ENCODE peak calls at places on chromosomes 2 and 18, in ten cellular contexts. R is HCT116, K is endothelial cell of umbilical vein, O is choroid plexus epithelial cell, J is tibial nerve, C is prostate gland, E is AG09309, H is heart left ventricle, A is left ventricle myocardium inferior, Q is uterus. Z is an unnamed sample.

GRCh38 chr2:182868423-182868822 is 2.0 kb upstream of the FRZB start:
- DNase-seq in R (no peak), K (no peak), O (no peak), J (no peak), C (no peak), E (no peak), H (no peak), A (no peak), Q (no peak), Z (no peak)

GRCh38 chr2:217367464-217367863 is 507.6 kb upstream of the TNP1 start:
- DNase-seq in R (no peak), K (no peak), O (peak; percentile 24), J (no peak), C (peak; percentile 33), E (no peak), H (no peak), A (no peak), Q (no peak), Z (no peak)

GRCh38 chr2:112157472-112157871 is 19.3 kb downstream of the FBLN7 start:
- DNase-seq in R (no peak), K (no peak), O (no peak), J (no peak), C (no peak), E (no peak), H (no peak), A (no peak), Q (no peak), Z (no peak)

GRCh38 chr2:216942016-216942415 is 82.2 kb upstream of the TNP1 start:
- DNase-seq in R (no peak), K (no peak), O (no peak), J (no peak), C (no peak), E (no peak), H (no peak), A (no peak), Q (no peak), Z (no peak)

GRCh38 chr2:190987938-190988337 is 26.0 kb downstream of the STAT1 start:
- DNase-seq in R (no peak), K (no peak), O (no peak), J (no peak), C (no peak), E (no peak), H (no peak), A (no peak), Q (no peak), Z (no peak)

GRCh38 chr2:64371727-64372126 is 82.2 kb upstream of the LGALSL start:
- DNase-seq in R (no peak), K (no peak), O (no peak), J (no peak), C (no peak), E (no peak), H (no peak), A (no peak), Q (no peak), Z (no peak)

GRCh38 chr2:216012133-216012829 is 1.1 kb downstream of the MREG start:
- DNase-seq in R (no peak), K (peak; percentile 15), O (no peak), J (no peak), C (no peak), E (no peak), H (no peak), A (no peak), Q (no peak), Z (peak; percentile 27)

GRCh38 chr2:1156526-1156925 is 205.9 kb downstream of the SNTG2 start:
- DNase-seq in R (no peak), K (no peak), O (no peak), J (no peak), C (no peak), E (no peak), H (no peak), A (no peak), Q (no peak), Z (no peak)

GRCh38 chr2:69278366-69278765 is 108.7 kb downstream of the GFPT1 start:
- DNase-seq in R (no peak), K (peak; percentile 14), O (peak; percentile 47), J (no peak), C (no peak), E (no peak), H (no peak), A (no peak), Q (no peak), Z (no peak)

GRCh38 chr2:3097804-3098203 is 279.8 kb downstream of the EIPR1 start:
- DNase-seq in R (no peak), K (no peak), O (no peak), J (no peak), C (no peak), E (no peak), H (no peak), A (no peak), Q (no peak), Z (no peak)

GRCh38 chr2:43057742-43058706 is 168.4 kb downstream of the ZFP36L2 start:
- DNase-seq in R (no peak), K (no peak), O (no peak), J (no peak), C (no peak), E (no peak), H (no peak), A (no peak), Q (no peak), Z (no peak)

GRCh38 chr2:201194097-201194496 is 11.2 kb downstream of the CASP10 start:
- DNase-seq in R (no peak), K (no peak), O (no peak), J (no peak), C (no peak), E (no peak), H (no peak), A (no peak), Q (no peak), Z (no peak)

GRCh38 chr2:48043301-48043700 is 137.0 kb upstream of the FBXO11 start:
- DNase-seq in R (no peak), K (no peak), O (no peak), J (no peak), C (no peak), E (no peak), H (no peak), A (no peak), Q (no peak), Z (no peak)
- TF ChIP-seq CTCF in R (no peak), K (no peak), O (no peak), J (no peak), C (no peak), E (no peak), H (no peak), A (no peak), Q (no peak), Z (no peak)

GRCh38 chr18:30622104-30622503 is 420.4 kb downstream of the DSC3 start:
- DNase-seq in R (no peak), K (no peak), O (no peak), J (no peak), C (no peak), E (no peak), H (no peak), A (no peak), Q (no peak), Z (no peak)

GRCh38 chr18:30618567-30618966 is 424.0 kb downstream of the DSC3 start:
- DNase-seq in R (no peak), K (no peak), O (no peak), J (no peak), C (no peak), E (no peak), H (no peak), A (no peak), Q (no peak), Z (no peak)

GRCh38 chr18:30625961-30626360 is 416.6 kb downstream of the DSC3 start:
- DNase-seq in R (no peak), K (no peak), O (no peak), J (no peak), C (no peak), E (no peak), H (no peak), A (no peak), Q (no peak), Z (no peak)

GRCh38 chr18:30623401-30624065 is 419.0 kb downstream of the DSC3 start:
- DNase-seq in R (no peak), K (no peak), O (peak; percentile 1), J (no peak), C (no peak), E (no peak), H (no peak), A (no peak), Q (no peak), Z (no peak)

DNA sequence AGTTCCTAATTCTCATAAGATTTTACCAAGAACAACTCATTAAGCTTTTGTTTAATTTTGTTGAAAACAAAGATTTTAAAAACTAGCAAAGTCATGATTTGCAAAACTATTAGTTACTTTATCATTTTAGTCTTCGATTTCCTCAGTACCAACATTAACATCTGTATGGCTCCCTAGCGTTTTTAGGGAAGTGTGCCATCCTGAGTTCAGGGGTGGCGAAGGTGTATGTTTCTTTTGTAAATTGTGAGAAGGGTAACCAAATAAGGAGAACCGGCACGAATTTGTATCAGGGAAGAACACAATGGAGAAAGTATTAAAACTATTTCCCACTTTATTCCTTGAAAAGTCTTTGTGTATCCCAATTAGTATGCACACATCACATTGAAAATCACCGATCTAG is 419.9 kb downstream of the DSC3 start:
- DNase-seq in R (no peak), K (no peak), O (no peak), J (no peak), C (no peak), E (no peak), H (no peak), A (no peak), Q (no peak), Z (no peak)
- H3K4me3 ChIP-seq in R (no peak overlapping the region), K (no peak overlapping the region), O (no peak overlapping the region), J (no peak overlapping the region), C (no peak overlapping the region), E (no peak overlapping the region), H (no peak overlapping the region), A (no peak overlapping the region), Q (no peak overlapping the region), Z (no peak overlapping the region)

GRCh38 chr2:17879137-17879912 is 858 bp downstream of the KCNS3 start:
- DNase-seq in R (peak; percentile 73), K (peak; percentile 7), O (peak; percentile 35), J (no peak), C (peak; percentile 68), E (no peak), H (peak; percentile 72), A (peak; percentile 73), Q (peak; percentile 36), Z (peak; percentile 46)
- TF ChIP-seq CTCF in R (peak; percentile 14), K (no peak), O (peak; percentile 33), J (no peak), C (peak; percentile 13), E (peak; percentile 47), H (peak; percentile 52), A (peak; percentile 27), Q (no peak), Z (peak; percentile 19)

DNA sequence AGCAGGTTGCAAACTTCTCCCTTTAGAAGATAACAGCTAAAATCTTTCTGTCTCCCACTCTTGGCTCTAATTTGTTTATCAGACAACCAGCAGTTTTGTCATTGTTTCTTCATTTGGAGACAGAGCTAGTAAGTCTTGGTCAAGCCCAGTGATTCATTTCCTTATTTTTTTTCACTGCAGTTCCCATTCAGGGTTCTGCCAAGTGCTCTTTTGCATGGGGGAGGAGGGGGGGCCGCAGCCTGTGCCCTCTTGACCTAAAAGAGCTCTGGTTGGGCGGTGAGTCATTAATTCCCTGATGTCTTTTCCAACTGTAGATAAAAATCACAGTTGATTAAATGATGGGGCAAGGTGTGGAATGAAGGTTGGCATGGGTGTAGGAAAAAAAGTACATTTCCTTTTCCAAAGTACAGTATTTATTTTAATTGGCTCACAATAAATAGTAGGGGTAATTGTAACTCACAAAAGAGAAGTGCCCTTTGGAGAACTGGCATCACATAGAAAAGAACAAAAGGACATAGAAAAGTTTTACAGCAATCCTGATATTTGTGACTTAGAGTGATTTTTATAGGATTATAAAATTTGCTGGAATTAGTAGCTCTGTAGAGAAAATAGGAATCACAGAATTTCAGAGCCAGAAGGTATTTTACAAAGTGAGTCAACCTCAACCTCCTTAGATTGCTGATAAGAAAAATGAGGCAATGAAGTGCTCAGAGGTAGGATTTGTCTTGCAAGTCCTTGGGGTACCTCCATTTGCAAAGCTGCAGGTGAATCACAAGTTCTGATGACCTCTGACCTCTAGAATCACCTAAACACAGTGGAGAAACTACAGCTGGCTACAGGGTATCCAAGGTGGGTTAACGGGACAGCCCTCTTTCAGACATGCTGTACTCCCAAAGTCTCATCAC is 133.5 kb downstream of the SOCS6 start:
- DNase-seq in R (peak; percentile 94), K (peak; percentile 99), O (peak; percentile 97), J (peak; percentile 46), C (peak; percentile 34), E (peak; percentile 92), H (peak; percentile 86), A (peak; percentile 64), Q (peak; percentile 78), Z (peak; percentile 97)
- H3K4me3 ChIP-seq in R (peak overlapping the region; percentile 20), K (peak overlapping the region; percentile 62), O (no peak overlapping the region), J (no peak overlapping the region), C (no peak overlapping the region), E (no peak overlapping the region), H (no peak overlapping the region), A (no peak overlapping the region), Q (no peak overlapping the region), Z (no peak overlapping the region)